ENCODE peak calls at places on chromosome 20, in five cellular contexts. N, U, W, Q and J are unnamed samples.

GRCh38 chr20:37297066-37297736 is 7.7 kb downstream of the MANBAL start:
- DNase-seq in N (no peak), U (no peak), W (peak; percentile 65), Q (no peak), J (no peak)

GRCh38 chr20:64161595-64162238 is 2.5 kb upstream of the MYT1 start:
- DNase-seq in N (peak; percentile 52), U (peak; percentile 72), W (peak; percentile 60), Q (no peak), J (no peak)

GRCh38 chr20:62707981-62708521 is 585 bp upstream of the NTSR1 start:
- DNase-seq in N (no peak), U (no peak), W (no peak), Q (no peak), J (no peak)

GRCh38 chr20:37385176-37385575 is 39.2 kb downstream of the SRC start:
- DNase-seq in N (no peak), U (no peak), W (no peak), Q (no peak), J (no peak)

GRCh38 chr20:47720636-47721427 is 64.4 kb downstream of the SULF2 start:
- DNase-seq in N (no peak), U (no peak), W (peak; percentile 47), Q (no peak), J (peak; percentile 19)

GRCh38 chr20:3875378-3875974 is 13.7 kb upstream of the PANK2 start:
- DNase-seq in N (no peak), U (no peak), W (no peak), Q (no peak), J (no peak)

GRCh38 chr20:52457826-52458225 is 266.2 kb upstream of the ZFP64 start:
- DNase-seq in N (no peak), U (no peak), W (no peak), Q (no peak), J (no peak)

GRCh38 chr20:59043698-59044097 is 1.1 kb upstream of the PRELID3B start:
- DNase-seq in N (no peak), U (no peak), W (no peak), Q (no peak), J (no peak)

GRCh38 chr20:58169441-58169840 is 59.0 kb downstream of the ANKRD60 start:
- DNase-seq in N (no peak), U (no peak), W (no peak), Q (no peak), J (no peak)

GRCh38 chr20:63186084-63186483 is 29.8 kb downstream of the YTHDF1 start:
- DNase-seq in N (no peak), U (no peak), W (no peak), Q (no peak), J (no peak)

GRCh38 chr20:1509237-1509636 is 18.0 kb upstream of the SIRPB2 start:
- DNase-seq in N (no peak), U (no peak), W (peak; percentile 24), Q (peak; percentile 12), J (no peak)

GRCh38 chr20:1494436-1494835 is 3.2 kb upstream of the SIRPB2 start:
- DNase-seq in N (no peak), U (no peak), W (no peak), Q (no peak), J (no peak)

GRCh38 chr20:1094706-1095220 is 23.6 kb upstream of the PSMF1 start:
- DNase-seq in N (no peak), U (no peak), W (no peak), Q (no peak), J (peak; percentile 4)

GRCh38 chr20:51062065-51062464 is 39.2 kb upstream of the KCNG1 start:
- DNase-seq in N (no peak), U (no peak), W (no peak), Q (no peak), J (no peak)

GRCh38 chr20:15708984-15709598 is 864.2 kb downstream of the KIF16B start:
- DNase-seq in N (peak; percentile 24), U (no peak), W (peak; percentile 16), Q (no peak), J (no peak)

GRCh38 chr20:51411867-51412266 is 130.7 kb downstream of the NFATC2 start:
- DNase-seq in N (no peak), U (no peak), W (no peak), Q (no peak), J (no peak)

GRCh38 chr20:45138451-45139300 is 14.4 kb upstream of the WFDC12 start:
- DNase-seq in N (peak; percentile 33), U (peak; percentile 44), W (peak; percentile 16), Q (no peak), J (no peak)

GRCh38 chr20:18377896-18378481 is 88.8 kb downstream of the DZANK1 start:
- DNase-seq in N (no peak), U (no peak), W (no peak), Q (no peak), J (no peak)

DNA sequence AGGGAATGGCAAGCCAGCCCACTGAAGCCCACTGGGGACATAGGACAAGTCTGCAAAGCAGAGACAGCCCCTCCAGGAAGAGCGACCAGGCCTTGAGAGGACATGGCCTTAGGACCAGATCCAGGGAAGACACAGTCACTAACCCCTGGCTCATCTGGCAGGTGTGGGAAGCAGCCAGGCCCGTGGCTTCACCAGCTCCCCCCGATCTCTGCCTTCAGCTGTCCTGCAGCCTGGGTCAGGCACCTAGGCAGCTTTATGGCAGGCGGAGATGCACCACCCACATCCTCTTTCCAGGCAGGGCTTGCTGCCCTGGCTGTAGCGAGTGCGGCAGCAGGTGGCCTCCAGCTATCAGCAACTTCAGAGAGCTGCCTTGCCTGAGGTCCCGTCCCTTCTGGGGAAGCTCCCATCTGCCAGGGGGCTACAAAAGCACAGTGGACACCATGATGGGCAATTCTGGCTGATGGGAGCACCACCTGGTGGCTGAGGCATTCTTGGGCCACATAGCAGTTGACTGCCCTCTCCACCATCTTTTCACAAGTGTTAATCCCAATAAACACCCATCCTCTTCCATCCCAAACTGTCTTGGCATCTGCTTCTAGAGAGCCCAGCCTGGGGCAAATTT is 85.8 kb downstream of the DZANK1 start:
- DNase-seq in N (no peak), U (no peak), W (no peak), Q (no peak), J (no peak)
- TF ChIP-seq CTCF in N (no peak), U (peak; percentile 28), W (no peak), Q (peak; percentile 27), J (no peak)

GRCh38 chr20:49690899-49691620 is 22.6 kb downstream of the B4GALT5 start:
- DNase-seq in N (no peak), U (no peak), W (peak; percentile 73), Q (no peak), J (no peak)
- TF ChIP-seq CTCF in N (no peak), U (no peak), W (no peak), Q (no peak), J (no peak)

DNA sequence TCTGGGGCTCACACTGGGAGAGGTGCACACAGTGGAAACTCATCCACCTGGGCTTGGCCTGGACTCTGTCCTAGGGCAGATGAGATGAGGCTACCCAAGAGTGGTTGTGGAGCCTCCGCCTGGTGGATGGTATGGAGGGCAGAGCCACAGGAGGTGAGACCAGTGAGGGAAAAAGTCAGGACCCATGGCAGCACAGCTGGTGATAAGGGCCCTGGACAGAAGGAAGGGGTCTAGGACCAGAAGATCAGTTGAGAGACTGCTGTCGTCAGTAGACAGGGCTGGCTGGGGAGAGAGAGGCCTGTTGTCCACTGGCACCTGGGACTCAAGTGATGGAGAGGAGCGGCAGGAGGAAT is 29.8 kb downstream of the PLCG1 start:
- DNase-seq in N (no peak), U (no peak), W (no peak), Q (no peak), J (no peak)
- TF ChIP-seq CTCF in N (no peak), U (no peak), W (no peak), Q (no peak), J (no peak)

DNA sequence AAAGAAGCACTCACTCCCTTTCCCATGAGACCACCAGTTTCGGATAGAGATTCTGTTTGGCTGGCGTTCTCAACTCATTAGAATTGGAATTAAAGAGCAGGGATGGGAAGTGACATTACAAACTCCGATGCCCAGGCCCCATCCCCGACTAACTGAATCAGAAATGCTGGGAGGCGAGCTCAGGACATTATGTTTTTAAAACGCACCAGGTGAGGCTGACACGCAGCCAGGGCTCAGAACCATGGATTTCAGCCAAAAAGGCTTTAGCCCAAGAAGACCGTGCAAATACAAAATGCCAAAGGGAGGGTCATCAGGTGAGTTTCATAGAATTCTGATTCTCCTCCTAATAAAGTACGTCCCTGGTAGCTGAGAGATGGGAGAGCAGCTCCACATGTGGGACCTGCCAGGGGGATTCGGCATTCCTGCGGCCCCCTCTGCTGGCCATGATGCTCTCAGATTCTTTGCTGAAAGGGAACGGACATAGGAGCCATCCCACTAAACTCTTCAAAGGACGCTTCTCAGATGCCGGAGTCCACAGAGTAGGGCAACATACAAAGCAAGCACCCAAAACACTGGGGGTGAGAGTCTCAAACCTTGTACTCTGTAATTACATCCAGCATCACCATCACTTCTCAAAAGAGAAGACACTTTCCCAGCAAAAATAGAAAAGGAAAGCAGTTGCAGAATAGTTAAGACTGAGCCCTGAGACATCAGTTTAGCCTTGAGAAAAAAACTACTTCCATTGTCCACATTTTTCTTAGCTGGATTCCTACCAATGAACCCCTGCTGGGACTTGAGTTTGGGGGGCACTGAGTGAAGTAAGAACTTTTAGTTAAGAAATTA is 205.2 kb downstream of the BMP7 start:
- DNase-seq in N (no peak), U (no peak), W (peak; percentile 12), Q (no peak), J (no peak)
- TF ChIP-seq CTCF in N (peak; percentile 19), U (peak; percentile 64), W (no peak), Q (peak; percentile 71), J (peak; percentile 51)

DNA sequence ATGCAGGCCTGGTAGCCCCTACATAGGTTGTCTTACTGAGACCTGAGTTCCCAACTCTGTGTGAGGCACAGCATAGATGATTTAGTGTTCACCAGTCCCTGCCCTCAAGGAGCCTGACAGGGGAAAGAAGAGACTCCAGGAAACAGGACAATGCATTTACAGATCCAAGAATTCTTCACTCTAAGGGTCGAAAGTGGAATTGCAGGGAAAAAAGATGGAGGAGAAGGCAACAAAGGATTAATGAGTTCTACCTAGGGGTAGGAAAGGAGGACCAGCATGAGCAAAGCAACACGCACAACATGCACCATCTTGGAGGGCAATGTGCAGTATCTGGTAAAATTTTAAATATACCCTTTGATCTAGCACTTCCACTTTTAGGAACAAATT is 5.9 kb downstream of the SPAG4 start:
- DNase-seq in N (no peak), U (no peak), W (no peak), Q (no peak), J (no peak)
- TF ChIP-seq CTCF in N (no peak), U (no peak), W (no peak), Q (no peak), J (no peak)

GRCh38 chr20:11912664-11913415 is 4.9 kb upstream of the BTBD3 start:
- DNase-seq in N (no peak), U (no peak), W (no peak), Q (no peak), J (no peak)

GRCh38 chr20:11917663-11918062 is at the start of gene BTBD3:
- DNase-seq in N (peak; percentile 69), U (no peak), W (peak; percentile 81), Q (no peak), J (peak; percentile 15)

GRCh38 chr20:11907621-11908020 is 10.1 kb upstream of the BTBD3 start:
- DNase-seq in N (no peak), U (no peak), W (no peak), Q (no peak), J (no peak)

GRCh38 chr20:11906626-11907480 is 10.8 kb upstream of the BTBD3 start:
- DNase-seq in N (no peak), U (no peak), W (no peak), Q (no peak), J (no peak)

GRCh38 chr20:11912013-11912663 is 5.6 kb upstream of the BTBD3 start:
- DNase-seq in N (no peak), U (no peak), W (peak; percentile 37), Q (no peak), J (no peak)
- TF ChIP-seq CTCF in N (peak; percentile 35), U (peak; percentile 49), W (peak; percentile 58), Q (peak; percentile 63), J (peak; percentile 30)